ENCODE peak calls at places on chromosomes 5 and 9, in seven cellular contexts. M is Peyer's patch, P is suprapubic skin, O is testis, F is HepG2, I is heart left ventricle, L is psoas muscle. R is an unnamed sample. For H3K36me3, the result is how much of the 10 kb centered on the place peaks cover.

GRCh38 chr9:89667730-89668129 is 62.9 kb downstream of the GADD45G start:
- DNase-seq in I (no peak), F (no peak), O (no peak), M (no peak), P (no peak), L (no peak), R (no peak)

GRCh38 chr5:127026166-127026565 is 4.2 kb downstream of the MARCHF3 start:
- DNase-seq in O (no peak), F (no peak), M (no peak), I (no peak), L (no peak), P (no peak), R (no peak)

GRCh38 chr9:129336601-129337286 is 158.7 kb upstream of the IER5L start:
- DNase-seq in P (no peak), O (peak), M (no peak), I (peak), F (no peak), L (no peak), R (peak)

GRCh38 chr9:76352026-76352620 is 42.1 kb downstream of the RFK start:
- DNase-seq in P (no peak), M (no peak), L (no peak), I (no peak), O (no peak), F (no peak), R (no peak)

GRCh38 chr5:67196537-67197059 is at the start of gene CD180:
- DNase-seq in P (no peak), I (peak), O (no peak), M (no peak), L (no peak), F (no peak), R (no peak)

GRCh38 chr9:93080406-93080805 is 15.6 kb upstream of the CARD19 start:
- DNase-seq in O (peak), I (peak), F (no peak), M (peak), P (peak), L (no peak), R (no peak)

GRCh38 chr5:81187885-81188284 is 45.2 kb upstream of the CKMT2 start:
- DNase-seq in P (no peak), O (no peak), I (peak), M (no peak), F (no peak), L (no peak), R (no peak)

GRCh38 chr5:117713585-117714198 is 1139.1 kb upstream of the SEMA6A start:
- DNase-seq in I (no peak), L (no peak), P (no peak), M (no peak), F (no peak), O (no peak), R (no peak)

GRCh38 chr5:129459485-129460120 is 495 bp upstream of the ADAMTS19 start:
- DNase-seq in F (no peak), I (peak), M (peak), O (peak), L (peak), P (no peak), R (no peak)

GRCh38 chr9:101739311-101739710 is 864 bp upstream of the GRIN3A start:
- DNase-seq in L (no peak), P (no peak), F (no peak), I (peak), O (no peak), M (no peak), R (no peak)

GRCh38 chr9:133658442-133659431 is 22.6 kb downstream of the DBH start:
- DNase-seq in F (peak), L (peak), I (peak), P (no peak), M (peak), O (peak), R (no peak)

GRCh38 chr5:1882337-1883119 is at the start of gene IRX4:
- DNase-seq in M (no peak), I (no peak), L (peak), O (peak), F (no peak), P (no peak), R (no peak)

GRCh38 chr5:16539169-16539666 is 73.6 kb upstream of the ZNF622 start:
- DNase-seq in I (peak), M (peak), O (peak), L (peak), F (peak), P (peak), R (peak)

GRCh38 chr5:82777106-82777505 is 300.1 kb downstream of the TMEM167A start:
- DNase-seq in O (no peak), F (no peak), L (no peak), P (no peak), M (no peak), I (no peak), R (no peak)

GRCh38 chr9:33818167-33818831 is 1.3 kb downstream of the UBE2R2 start:
- DNase-seq in L (peak), M (no peak), F (peak), O (peak), P (no peak), I (peak), R (no peak)

GRCh38 chr5:4700082-4700481 is 440.0 kb upstream of the ADAMTS16 start:
- DNase-seq in F (peak), I (peak), M (no peak), O (peak), L (peak), P (peak), R (no peak)

GRCh38 chr5:38452201-38452600 is 104.2 kb downstream of the LIFR start:
- DNase-seq in O (no peak), L (no peak), I (no peak), P (no peak), M (no peak), F (no peak), R (no peak)

GRCh38 chr5:62720036-62720441 is 141.4 kb downstream of the LRRC70 start:
- DNase-seq in I (no peak), L (no peak), P (no peak), M (no peak), F (peak), O (peak), R (no peak)

GRCh38 chr5:90111354-90112070 is 298.0 kb downstream of the CETN3 start:
- DNase-seq in L (no peak), P (no peak), M (no peak), F (no peak), I (no peak), O (no peak), R (no peak)

GRCh38 chr5:107958861-107959260 is 288.1 kb upstream of the EFNA5 start:
- DNase-seq in I (no peak), F (no peak), L (no peak), M (no peak), P (no peak), O (no peak), R (no peak)

GRCh38 chr5:132489871-132490483 is 596 bp downstream of the IRF1 start:
- DNase-seq in L (peak), P (peak), O (peak), M (peak), I (peak), F (no peak), R (no peak)

GRCh38 chr5:2861605-2862004 is 110.1 kb upstream of the IRX2 start:
- DNase-seq in F (no peak), P (no peak), I (no peak), O (no peak), M (no peak), L (no peak), R (no peak)

GRCh38 chr5:65203746-65204145 is 278.0 kb downstream of the ADAMTS6 start:
- DNase-seq in L (no peak), M (no peak), I (no peak), P (no peak), O (no peak), F (no peak), R (peak)

GRCh38 chr9:81620009-81620405 is 69.3 kb downstream of the TLE1 start:
- DNase-seq in I (no peak), F (no peak), P (no peak), L (no peak), O (no peak), M (no peak), R (no peak)

GRCh38 chr9:96382175-96382574 is 1.3 kb downstream of the SLC35D2 start:
- DNase-seq in M (no peak), I (no peak), L (no peak), F (peak), O (no peak), P (no peak), R (no peak)

GRCh38 chr9:109870365-109870764 is 90.4 kb downstream of the PALM2AKAP2 start:
- DNase-seq in L (no peak), I (no peak), F (no peak), P (no peak), O (no peak), M (no peak), R (no peak)

GRCh38 chr9:134909511-134910105 is 8.1 kb downstream of the FCN1 start:
- DNase-seq in M (no peak), F (no peak), L (peak), I (no peak), O (no peak), P (no peak), R (no peak)

GRCh38 chr5:67400752-67401151 is 204.2 kb upstream of the CD180 start:
- DNase-seq in I (no peak), F (no peak), O (no peak), P (no peak), L (no peak), M (no peak), R (no peak)

GRCh38 chr5:14082973-14083372 is 60.2 kb upstream of the TRIO start:
- DNase-seq in F (no peak), L (no peak), P (no peak), I (no peak), O (no peak), M (no peak), R (no peak)

GRCh38 chr5:98880151-98880550 is 48.7 kb downstream of the CHD1 start:
- DNase-seq in I (no peak), M (no peak), O (no peak), F (no peak), P (no peak), L (no peak), R (no peak)

GRCh38 chr9:98774746-98775145 is 21.6 kb downstream of the ANKS6 start:
- DNase-seq in I (no peak), P (no peak), O (no peak), M (no peak), L (no peak), F (no peak), R (no peak)

GRCh38 chr9:32524558-32525461 is 1.2 kb downstream of the RIGI start:
- DNase-seq in I (no peak), P (no peak), O (peak), M (no peak), L (no peak), F (peak), R (no peak)

GRCh38 chr9:114691046-114691955 is 9.3 kb upstream of the TEX48 start:
- DNase-seq in M (no peak), F (no peak), O (no peak), L (no peak), P (no peak), I (no peak), R (peak)

GRCh38 chr9:131277673-131278420 is 1.5 kb upstream of the FAM78A start:
- DNase-seq in L (peak), M (peak), I (peak), P (peak), F (peak), O (peak), R (no peak)

GRCh38 chr5:109753279-109753678 is 63.6 kb downstream of the MAN2A1 start:
- DNase-seq in L (no peak), P (no peak), M (no peak), F (no peak), I (no peak), O (no peak), R (no peak)

GRCh38 chr5:180166168-180166567 is 42.8 kb downstream of the RASGEF1C start:
- DNase-seq in P (no peak), L (no peak), F (no peak), O (no peak), M (no peak), I (no peak), R (no peak)

GRCh38 chr5:57259704-57260103 is 85.8 kb downstream of the GPBP1 start:
- DNase-seq in P (no peak), F (no peak), O (no peak), I (no peak), L (no peak), M (no peak), R (no peak)

GRCh38 chr5:54743997-54744788 is 226.6 kb downstream of the SNX18 start:
- DNase-seq in I (peak), F (peak), P (no peak), O (no peak), L (no peak), M (no peak), R (peak)

DNA sequence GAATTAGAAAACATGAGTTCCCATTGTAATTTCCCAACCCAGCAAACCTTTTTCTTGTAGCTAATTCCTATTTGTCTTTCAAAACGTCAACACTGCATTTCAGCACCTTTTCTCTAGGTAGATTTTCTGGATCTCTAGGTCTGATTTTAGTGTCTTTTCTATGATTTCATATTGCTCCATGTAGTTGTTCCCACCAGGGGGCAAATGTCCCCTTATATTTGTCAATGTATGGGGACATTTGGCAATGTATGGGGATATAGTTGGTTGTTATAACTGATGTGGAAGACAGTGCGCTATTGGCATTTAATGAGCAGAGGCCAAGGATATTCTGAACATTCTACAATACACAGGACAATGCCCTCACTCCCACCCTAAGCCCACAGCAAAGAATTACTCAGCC is 273.9 kb upstream of the ADRA1B start:
- DNase-seq in L (no peak), P (no peak), I (no peak), O (no peak), M (no peak), F (no peak), R (no peak)
- TF ChIP-seq CTCF in L (no peak), P (no peak), I (no peak), O (no peak), M (no peak), F (no peak), R (no peak)

GRCh38 chr5:95816803-95817202 is 5.7 kb downstream of the GLRX start:
- DNase-seq in M (no peak), P (no peak), I (no peak), O (no peak), L (no peak), F (no peak), R (no peak)

GRCh38 chr5:95815143-95815729 is 7.3 kb downstream of the GLRX start:
- DNase-seq in O (no peak), M (no peak), F (no peak), I (no peak), P (no peak), L (no peak), R (no peak)

GRCh38 chr5:95818181-95819147 is 4.1 kb downstream of the GLRX start:
- DNase-seq in O (no peak), M (no peak), P (no peak), L (peak), I (peak), F (no peak), R (no peak)

GRCh38 chr5:95816341-95816740 is 6.2 kb downstream of the GLRX start:
- DNase-seq in I (no peak), L (no peak), P (no peak), O (no peak), M (no peak), F (no peak), R (no peak)

DNA sequence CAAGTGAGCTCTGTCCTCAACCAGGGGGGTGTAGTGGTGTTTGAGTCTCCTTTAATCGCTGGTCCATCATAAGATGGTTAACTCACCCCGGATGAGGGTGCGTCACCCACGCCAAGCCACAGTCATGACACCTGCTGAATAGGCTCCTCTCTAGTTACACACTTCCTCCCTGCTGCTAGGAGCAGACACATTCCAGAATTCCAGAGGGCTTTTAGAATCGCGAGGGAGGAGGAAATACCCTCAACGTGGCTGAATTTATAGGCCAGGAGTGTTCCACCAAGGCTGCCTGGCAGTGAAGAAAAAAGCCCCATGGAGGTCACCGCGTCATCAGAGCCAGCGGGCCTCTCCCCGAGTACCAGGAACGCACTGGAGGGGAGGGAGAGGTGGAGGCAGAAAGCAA is 5.1 kb downstream of the GLRX start:
- DNase-seq in L (peak), I (no peak), M (no peak), O (no peak), P (no peak), F (no peak), R (peak)
- H3K36me3 ChIP-seq in L (under half), I (under half), M (under half), O (under half), P (under half), F (under half), R (under half)

DNA sequence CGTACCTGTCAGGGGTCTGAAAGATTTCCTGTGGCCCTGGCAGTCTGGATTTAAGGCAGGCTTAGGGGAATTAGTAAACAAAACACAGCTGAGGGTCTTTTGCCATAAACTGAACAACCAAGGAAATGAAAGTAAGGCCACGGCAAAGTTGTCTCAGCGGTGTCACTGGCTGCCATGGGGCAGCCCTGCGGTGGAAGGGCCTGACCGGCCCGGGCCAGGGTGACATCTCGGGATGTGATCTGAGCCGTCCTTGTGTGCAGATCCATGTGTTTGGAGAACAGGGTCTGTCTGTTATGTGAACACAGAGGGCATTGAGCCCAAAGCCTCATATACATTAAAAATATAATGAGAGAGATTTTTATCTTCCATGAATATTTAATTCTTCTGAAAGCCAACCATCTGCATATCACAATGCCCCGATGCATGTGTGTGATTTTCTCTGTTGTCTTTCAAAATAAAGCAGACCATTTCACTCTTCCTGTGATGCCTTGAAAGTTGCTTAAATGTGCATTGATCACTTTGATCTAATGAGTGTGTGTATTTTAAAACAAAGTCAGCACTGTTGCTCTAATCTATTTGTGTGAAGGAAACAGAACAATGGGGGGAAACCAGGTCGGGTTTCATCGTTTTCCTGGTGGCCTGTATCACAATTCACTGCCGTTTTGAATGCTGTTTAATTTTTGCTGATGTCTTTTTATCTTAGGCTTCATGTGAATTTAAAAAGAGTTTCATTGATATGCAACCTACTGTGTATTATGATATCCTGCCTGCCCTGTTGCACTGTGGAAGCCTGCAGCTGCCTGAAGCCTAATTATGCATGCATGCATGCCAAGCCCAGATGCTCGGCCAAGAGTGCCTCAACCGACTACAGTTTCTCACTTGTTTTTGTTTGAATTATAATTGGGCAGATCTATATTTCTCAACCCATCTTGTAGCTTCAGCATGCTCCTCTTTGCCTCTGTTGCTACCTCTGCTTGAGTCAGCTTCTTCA is 307.8 kb downstream of the ZNF608 start:
- DNase-seq in P (no peak), O (no peak), M (no peak), I (no peak), F (no peak), L (no peak), R (no peak)
- H3K4me3 ChIP-seq in P (no peak), O (no peak), M (no peak), I (no peak), F (no peak), L (no peak), R (no peak)

GRCh38 chr9:2662496-2662895 is 40.9 kb downstream of the VLDLR start:
- DNase-seq in P (no peak), O (peak), L (no peak), F (no peak), I (no peak), M (no peak), R (no peak)
- TF ChIP-seq CTCF in P (no peak), O (no peak), L (no peak), F (peak), I (no peak), M (no peak), R (no peak)

R was measured in BJ.